ENCODE peak calls at places on chromosomes 1 and 21, in nine cellular contexts. U is EH, S is fibroblast of gingiva, Y is HCT116, V is body of pancreas, H is NCI-H1048, Z is HFFc6, L is AG04449, W is T-cell. P is an unnamed sample.

GRCh38 chr1:169307176-169307575 is 60.4 kb downstream of the NME7 start:
- DNase-seq in Z (no peak), Y (no peak), W (no peak), H (no peak), L (no peak), U (no peak), S (peak; percentile 2), V (no peak), P (no peak)

GRCh38 chr1:225896937-225897549 is 8.1 kb upstream of the LEFTY1 start:
- DNase-seq in U (no peak), V (peak; percentile 85), W (peak; percentile 72), L (no peak), Y (peak; percentile 10), H (no peak), S (no peak), Z (no peak), P (no peak)

GRCh38 chr1:70887936-70888335 is 159.7 kb downstream of the PTGER3 start:
- DNase-seq in U (no peak), L (no peak), S (no peak), H (no peak), Z (peak; percentile 15), W (no peak), V (no peak), Y (no peak), P (no peak)

GRCh38 chr1:205348559-205349477 is 7.9 kb downstream of the KLHDC8A start:
- DNase-seq in Y (no peak), H (no peak), V (no peak), Z (no peak), U (peak; percentile 16), S (no peak), L (no peak), W (no peak), P (no peak)

GRCh38 chr21:46122241-46122671 is 24.3 kb downstream of the COL6A2 start:
- DNase-seq in Y (no peak), W (no peak), V (no peak), L (no peak), H (no peak), U (peak; percentile 89), S (peak; percentile 36), Z (peak; percentile 93), P (peak; percentile 3)

GRCh38 chr1:39833616-39834015 is 45.0 kb upstream of the BMP8B start:
- DNase-seq in S (peak; percentile 15), U (no peak), H (no peak), V (no peak), W (no peak), L (no peak), Y (no peak), Z (no peak), P (no peak)

GRCh38 chr1:156492013-156492590 is 8.5 kb downstream of the MEF2D start:
- DNase-seq in Y (no peak), L (no peak), V (no peak), Z (no peak), S (no peak), H (no peak), W (no peak), U (no peak), P (no peak)

GRCh38 chr1:43419627-43420425 is 30.1 kb downstream of the SZT2 start:
- DNase-seq in U (no peak), Y (no peak), H (no peak), Z (no peak), S (no peak), V (no peak), L (no peak), W (no peak), P (no peak)

GRCh38 chr1:67614511-67614934 is 70.5 kb upstream of the GADD45A start:
- DNase-seq in S (peak; percentile 77), L (no peak), H (no peak), W (no peak), V (no peak), Z (peak; percentile 15), Y (no peak), U (peak; percentile 62), P (no peak)

P was measured in WTC11.